ENCODE peak calls at places on chromosomes 12 and 14, in nine cellular contexts. One of them, this sample, is unnamed.

GRCh38 chr12:44847403-44847802 is 28.7 kb downstream of the NELL2 start:
- DNase-seq in suprapubic skin: no peak
- DNase-seq in B cell: no peak
- DNase-seq in tibial artery: no peak
- DNase-seq in neural crest cell: no peak
- DNase-seq in heart right ventricle: no peak
- DNase-seq in astrocyte: no peak
- DNase-seq in cardiac muscle cell: no peak
- DNase-seq in dorsolateral prefrontal cortex: no peak
- DNase-seq in this sample: no peak

GRCh38 chr14:91252901-91253794 is 8.6 kb upstream of the GPR68 start:
- DNase-seq in dorsolateral prefrontal cortex: peak; percentile 71
- DNase-seq in suprapubic skin: no peak
- DNase-seq in astrocyte: no peak
- DNase-seq in tibial artery: no peak
- DNase-seq in B cell: peak; percentile 70
- DNase-seq in heart right ventricle: no peak
- DNase-seq in neural crest cell: peak; percentile 38
- DNase-seq in cardiac muscle cell: peak; percentile 55
- DNase-seq in this sample: peak; percentile 70

GRCh38 chr12:91332305-91332704 is 149.7 kb upstream of the DCN start:
- DNase-seq in cardiac muscle cell: no peak
- DNase-seq in suprapubic skin: no peak
- DNase-seq in tibial artery: no peak
- DNase-seq in heart right ventricle: no peak
- DNase-seq in neural crest cell: no peak
- DNase-seq in astrocyte: no peak
- DNase-seq in B cell: no peak
- DNase-seq in dorsolateral prefrontal cortex: no peak
- DNase-seq in this sample: no peak

GRCh38 chr12:127052491-127053232 is 1214.3 kb upstream of the TMEM132C start:
- DNase-seq in neural crest cell: no peak
- DNase-seq in heart right ventricle: no peak
- DNase-seq in dorsolateral prefrontal cortex: no peak
- DNase-seq in suprapubic skin: no peak
- DNase-seq in tibial artery: no peak
- DNase-seq in cardiac muscle cell: no peak
- DNase-seq in B cell: no peak
- DNase-seq in astrocyte: peak; percentile 73
- DNase-seq in this sample: no peak

GRCh38 chr12:76040461-76040860 is 8.9 kb upstream of the PHLDA1 start:
- DNase-seq in tibial artery: no peak
- DNase-seq in neural crest cell: no peak
- DNase-seq in dorsolateral prefrontal cortex: no peak
- DNase-seq in astrocyte: no peak
- DNase-seq in B cell: no peak
- DNase-seq in cardiac muscle cell: no peak
- DNase-seq in heart right ventricle: no peak
- DNase-seq in suprapubic skin: no peak
- DNase-seq in this sample: no peak

GRCh38 chr12:6141048-6141447 is 16.6 kb upstream of the VWF start:
- DNase-seq in cardiac muscle cell: no peak
- DNase-seq in B cell: peak; percentile 40
- DNase-seq in astrocyte: no peak
- DNase-seq in tibial artery: no peak
- DNase-seq in dorsolateral prefrontal cortex: no peak
- DNase-seq in neural crest cell: no peak
- DNase-seq in suprapubic skin: no peak
- DNase-seq in heart right ventricle: peak; percentile 56
- DNase-seq in this sample: no peak

GRCh38 chr14:70888151-70888499 is 19.1 kb upstream of the PCNX1 start:
- DNase-seq in suprapubic skin: no peak
- DNase-seq in neural crest cell: no peak
- DNase-seq in dorsolateral prefrontal cortex: no peak
- DNase-seq in tibial artery: no peak
- DNase-seq in heart right ventricle: no peak
- DNase-seq in cardiac muscle cell: no peak
- DNase-seq in astrocyte: no peak
- DNase-seq in B cell: no peak
- DNase-seq in this sample: no peak

GRCh38 chr12:116130431-116130830 is 147.1 kb downstream of the MED13L start:
- DNase-seq in astrocyte: peak; percentile 78
- DNase-seq in suprapubic skin: no peak
- DNase-seq in heart right ventricle: no peak
- DNase-seq in tibial artery: no peak
- DNase-seq in cardiac muscle cell: no peak
- DNase-seq in B cell: no peak
- DNase-seq in neural crest cell: no peak
- DNase-seq in dorsolateral prefrontal cortex: peak; percentile 48
- DNase-seq in this sample: no peak

GRCh38 chr14:68552597-68552996 is 240.3 kb downstream of the ZFP36L1 start:
- DNase-seq in cardiac muscle cell: no peak
- DNase-seq in suprapubic skin: peak; percentile 59
- DNase-seq in dorsolateral prefrontal cortex: no peak
- DNase-seq in B cell: no peak
- DNase-seq in heart right ventricle: no peak
- DNase-seq in astrocyte: peak; percentile 46
- DNase-seq in neural crest cell: no peak
- DNase-seq in tibial artery: no peak
- DNase-seq in this sample: no peak

GRCh38 chr12:130603566-130603965 is 112.5 kb downstream of the RIMBP2 start:
- DNase-seq in neural crest cell: no peak
- DNase-seq in suprapubic skin: peak; percentile 16
- DNase-seq in heart right ventricle: no peak
- DNase-seq in tibial artery: no peak
- DNase-seq in B cell: no peak
- DNase-seq in astrocyte: no peak
- DNase-seq in dorsolateral prefrontal cortex: no peak
- DNase-seq in cardiac muscle cell: no peak
- DNase-seq in this sample: no peak

GRCh38 chr12:116257826-116258225 is 19.7 kb downstream of the MED13L start:
- DNase-seq in astrocyte: no peak
- DNase-seq in tibial artery: no peak
- DNase-seq in suprapubic skin: no peak
- DNase-seq in B cell: no peak
- DNase-seq in neural crest cell: no peak
- DNase-seq in heart right ventricle: no peak
- DNase-seq in dorsolateral prefrontal cortex: no peak
- DNase-seq in cardiac muscle cell: no peak
- DNase-seq in this sample: no peak

GRCh38 chr12:78888583-78888982 is 24.0 kb downstream of the SYT1 start:
- DNase-seq in suprapubic skin: no peak
- DNase-seq in neural crest cell: no peak
- DNase-seq in B cell: peak; percentile 53
- DNase-seq in tibial artery: no peak
- DNase-seq in cardiac muscle cell: no peak
- DNase-seq in dorsolateral prefrontal cortex: no peak
- DNase-seq in heart right ventricle: no peak
- DNase-seq in astrocyte: peak; percentile 30
- DNase-seq in this sample: no peak

GRCh38 chr12:38761111-38761510 is 144.3 kb downstream of the CPNE8 start:
- DNase-seq in suprapubic skin: no peak
- DNase-seq in tibial artery: no peak
- DNase-seq in dorsolateral prefrontal cortex: no peak
- DNase-seq in heart right ventricle: no peak
- DNase-seq in B cell: no peak
- DNase-seq in astrocyte: no peak
- DNase-seq in neural crest cell: no peak
- DNase-seq in cardiac muscle cell: no peak
- DNase-seq in this sample: no peak

GRCh38 chr14:63435838-63436237 is 107.3 kb downstream of the PPP2R5E start:
- DNase-seq in astrocyte: peak; percentile 47
- DNase-seq in suprapubic skin: peak; percentile 85
- DNase-seq in cardiac muscle cell: no peak
- DNase-seq in tibial artery: peak; percentile 91
- DNase-seq in B cell: no peak
- DNase-seq in heart right ventricle: peak; percentile 42
- DNase-seq in dorsolateral prefrontal cortex: peak; percentile 49
- DNase-seq in neural crest cell: no peak
- DNase-seq in this sample: no peak

GRCh38 chr14:63435204-63435603 is 108.0 kb downstream of the PPP2R5E start:
- DNase-seq in tibial artery: no peak
- DNase-seq in suprapubic skin: no peak
- DNase-seq in heart right ventricle: no peak
- DNase-seq in neural crest cell: no peak
- DNase-seq in B cell: peak; percentile 4
- DNase-seq in astrocyte: no peak
- DNase-seq in dorsolateral prefrontal cortex: no peak
- DNase-seq in cardiac muscle cell: no peak
- DNase-seq in this sample: no peak

GRCh38 chr14:63436286-63437098 is 106.7 kb downstream of the PPP2R5E start:
- DNase-seq in suprapubic skin: no peak
- DNase-seq in dorsolateral prefrontal cortex: no peak
- DNase-seq in heart right ventricle: no peak
- DNase-seq in neural crest cell: no peak
- DNase-seq in astrocyte: no peak
- DNase-seq in cardiac muscle cell: no peak
- DNase-seq in B cell: no peak
- DNase-seq in tibial artery: no peak
- DNase-seq in this sample: no peak

GRCh38 chr14:63443361-63443760 is 99.8 kb downstream of the PPP2R5E start:
- DNase-seq in astrocyte: no peak
- DNase-seq in heart right ventricle: no peak
- DNase-seq in B cell: no peak
- DNase-seq in dorsolateral prefrontal cortex: no peak
- DNase-seq in tibial artery: no peak
- DNase-seq in suprapubic skin: no peak
- DNase-seq in cardiac muscle cell: no peak
- DNase-seq in neural crest cell: no peak
- DNase-seq in this sample: no peak

GRCh38 chr14:63438065-63438757 is 105.0 kb downstream of the PPP2R5E start:
- DNase-seq in neural crest cell: no peak
- DNase-seq in astrocyte: peak; percentile 96
- DNase-seq in suprapubic skin: no peak
- DNase-seq in tibial artery: peak; percentile 77
- DNase-seq in B cell: peak; percentile 7
- DNase-seq in dorsolateral prefrontal cortex: peak; percentile 70
- DNase-seq in cardiac muscle cell: no peak
- DNase-seq in heart right ventricle: peak; percentile 68
- DNase-seq in this sample: no peak
- TF ChIP-seq CTCF in neural crest cell: peak; percentile 39
- TF ChIP-seq CTCF in astrocyte: peak; percentile 7
- TF ChIP-seq CTCF in suprapubic skin: no peak
- TF ChIP-seq CTCF in tibial artery: no peak
- TF ChIP-seq CTCF in B cell: no peak
- TF ChIP-seq CTCF in dorsolateral prefrontal cortex: peak; percentile 13
- TF ChIP-seq CTCF in cardiac muscle cell: peak; percentile 24
- TF ChIP-seq CTCF in heart right ventricle: no peak
- TF ChIP-seq CTCF in this sample: peak; percentile 37

GRCh38 chr14:72254940-72255472 is 322.8 kb downstream of the RGS6 start:
- DNase-seq in cardiac muscle cell: no peak
- DNase-seq in dorsolateral prefrontal cortex: no peak
- DNase-seq in heart right ventricle: no peak
- DNase-seq in tibial artery: no peak
- DNase-seq in neural crest cell: no peak
- DNase-seq in astrocyte: no peak
- DNase-seq in suprapubic skin: no peak
- DNase-seq in B cell: no peak
- DNase-seq in this sample: no peak
- TF ChIP-seq CTCF in cardiac muscle cell: no peak
- TF ChIP-seq CTCF in dorsolateral prefrontal cortex: no peak
- TF ChIP-seq CTCF in heart right ventricle: no peak
- TF ChIP-seq CTCF in tibial artery: no peak
- TF ChIP-seq CTCF in neural crest cell: no peak
- TF ChIP-seq CTCF in astrocyte: no peak
- TF ChIP-seq CTCF in suprapubic skin: no peak
- TF ChIP-seq CTCF in B cell: no peak
- TF ChIP-seq CTCF in this sample: no peak

GRCh38 chr14:47332939-47333338 is 342.5 kb downstream of the MDGA2 start:
- DNase-seq in dorsolateral prefrontal cortex: no peak
- DNase-seq in neural crest cell: no peak
- DNase-seq in astrocyte: no peak
- DNase-seq in tibial artery: no peak
- DNase-seq in B cell: no peak
- DNase-seq in suprapubic skin: no peak
- DNase-seq in heart right ventricle: no peak
- DNase-seq in cardiac muscle cell: no peak
- DNase-seq in this sample: no peak
- TF ChIP-seq CTCF in dorsolateral prefrontal cortex: peak; percentile 13
- TF ChIP-seq CTCF in neural crest cell: peak; percentile 56
- TF ChIP-seq CTCF in astrocyte: no peak
- TF ChIP-seq CTCF in tibial artery: no peak
- TF ChIP-seq CTCF in B cell: no peak
- TF ChIP-seq CTCF in suprapubic skin: no peak
- TF ChIP-seq CTCF in heart right ventricle: no peak
- TF ChIP-seq CTCF in cardiac muscle cell: no peak
- TF ChIP-seq CTCF in this sample: no peak

DNA sequence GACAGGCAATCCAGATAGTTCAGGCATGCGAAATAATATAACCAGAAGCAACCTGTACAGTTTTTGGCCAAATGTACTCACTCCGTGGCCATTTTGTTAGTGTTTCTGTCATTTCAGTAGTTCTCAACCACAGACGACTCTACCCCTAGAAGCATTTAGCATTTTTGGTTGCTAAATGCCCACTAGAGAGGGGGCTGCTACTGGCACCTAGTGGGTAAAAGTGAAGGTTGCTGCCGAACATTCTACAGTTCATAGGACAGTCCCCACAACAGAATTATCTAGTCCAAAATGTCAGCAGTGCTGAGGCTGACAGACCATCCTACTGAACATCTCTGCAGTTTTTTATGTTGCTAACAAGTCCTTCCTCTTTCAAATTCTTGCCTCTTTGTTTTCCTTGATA is 107.4 kb downstream of the TSHR start:
- DNase-seq in B cell: peak; percentile 2
- DNase-seq in suprapubic skin: no peak
- DNase-seq in heart right ventricle: peak; percentile 3
- DNase-seq in tibial artery: no peak
- DNase-seq in astrocyte: no peak
- DNase-seq in cardiac muscle cell: peak; percentile 20
- DNase-seq in dorsolateral prefrontal cortex: no peak
- DNase-seq in neural crest cell: no peak
- DNase-seq in this sample: no peak
- TF ChIP-seq CTCF in B cell: peak; percentile 37
- TF ChIP-seq CTCF in suprapubic skin: no peak
- TF ChIP-seq CTCF in heart right ventricle: no peak
- TF ChIP-seq CTCF in tibial artery: no peak
- TF ChIP-seq CTCF in astrocyte: peak; percentile 6
- TF ChIP-seq CTCF in cardiac muscle cell: no peak
- TF ChIP-seq CTCF in dorsolateral prefrontal cortex: peak; percentile 35
- TF ChIP-seq CTCF in neural crest cell: peak; percentile 48
- TF ChIP-seq CTCF in this sample: peak; percentile 21

GRCh38 chr14:89973234-89973823 is 17.6 kb downstream of the TDP1 start:
- DNase-seq in B cell: peak; percentile 56
- DNase-seq in dorsolateral prefrontal cortex: peak; percentile 70
- DNase-seq in suprapubic skin: no peak
- DNase-seq in tibial artery: peak; percentile 65
- DNase-seq in heart right ventricle: peak; percentile 52
- DNase-seq in neural crest cell: peak; percentile 66
- DNase-seq in astrocyte: peak; percentile 36
- DNase-seq in cardiac muscle cell: peak; percentile 77
- DNase-seq in this sample: peak; percentile 59
- TF ChIP-seq CTCF in B cell: peak; percentile 84
- TF ChIP-seq CTCF in dorsolateral prefrontal cortex: peak; percentile 91
- TF ChIP-seq CTCF in suprapubic skin: peak; percentile 69
- TF ChIP-seq CTCF in tibial artery: peak; percentile 79
- TF ChIP-seq CTCF in heart right ventricle: peak; percentile 82
- TF ChIP-seq CTCF in neural crest cell: peak; percentile 91
- TF ChIP-seq CTCF in astrocyte: peak; percentile 95
- TF ChIP-seq CTCF in cardiac muscle cell: peak; percentile 90
- TF ChIP-seq CTCF in this sample: peak; percentile 76